ENCODE peak calls at places on chromosomes 16 and 17, in seven cellular contexts. A is fibroblast of the aortic adventitia; N is effector memory CD4-positive, alpha-beta T cell; H is cardiac muscle cell; P is psoas muscle; O is adipocyte; M is skeletal muscle cell. B is an unnamed sample.

GRCh38 chr16:49690778-49691177 is 165.1 kb downstream of the ZNF423 start:
- DNase-seq in N (no peak), O (no peak), M (no peak), P (no peak), A (no peak), H (no peak), B (no peak)

GRCh38 chr16:86075839-86076440 is 177.0 kb downstream of the IRF8 start:
- DNase-seq in M (no peak), H (no peak), N (no peak), P (no peak), A (no peak), O (no peak), B (no peak)

GRCh38 chr17:77634710-77635109 is 323.8 kb upstream of the TNRC6C start:
- DNase-seq in P (no peak), O (no peak), H (no peak), A (no peak), M (no peak), N (no peak), B (no peak)

GRCh38 chr16:75192606-75193264 is 14.2 kb downstream of the CTRB2 start:
- DNase-seq in P (no peak), M (no peak), N (no peak), A (no peak), H (no peak), O (no peak), B (no peak)

GRCh38 chr16:899678-900060 is 71.1 kb downstream of the LMF1 start:
- DNase-seq in M (no peak), A (no peak), H (no peak), O (no peak), P (peak; percentile 10), N (no peak), B (no peak)

GRCh38 chr16:3577302-3577752 is at the start of gene NLRC3:
- DNase-seq in O (no peak), P (no peak), A (no peak), N (peak; percentile 24), H (no peak), M (no peak), B (no peak)

GRCh38 chr17:4152471-4152870 is 9.5 kb downstream of the CYB5D2 start:
- DNase-seq in H (no peak), M (no peak), O (peak; percentile 45), A (no peak), N (no peak), P (no peak), B (peak; percentile 61)

GRCh38 chr16:84421938-84422220 is 53.5 kb downstream of the ATP2C2 start:
- DNase-seq in A (no peak), H (no peak), M (no peak), O (no peak), N (no peak), P (no peak), B (no peak)

GRCh38 chr16:85187886-85188285 is 75.6 kb upstream of the CIBAR2 start:
- DNase-seq in N (no peak), P (no peak), H (no peak), M (no peak), A (no peak), O (no peak), B (no peak)

GRCh38 chr16:66382171-66382965 is 15.9 kb downstream of the CDH5 start:
- DNase-seq in P (no peak), M (no peak), O (peak; percentile 25), N (no peak), A (peak; percentile 78), H (peak; percentile 63), B (no peak)

GRCh38 chr16:27067138-27067537 is 411 bp downstream of the C16orf82 start:
- DNase-seq in N (no peak), P (no peak), A (no peak), O (no peak), M (no peak), H (no peak), B (peak; percentile 9)

GRCh38 chr16:47725188-47725695 is 264.1 kb downstream of the PHKB start:
- DNase-seq in H (no peak), O (no peak), N (no peak), P (no peak), M (no peak), A (no peak), B (no peak)

GRCh38 chr16:47726031-47726675 is 265.0 kb downstream of the PHKB start:
- DNase-seq in M (peak; percentile 9), A (no peak), N (no peak), H (peak; percentile 64), P (no peak), O (no peak), B (no peak)

GRCh38 chr16:47727131-47727530 is 266.0 kb downstream of the PHKB start:
- DNase-seq in N (no peak), M (no peak), O (no peak), A (no peak), H (no peak), P (no peak), B (no peak)

GRCh38 chr16:47729701-47730100 is 268.6 kb downstream of the PHKB start:
- DNase-seq in A (no peak), O (no peak), P (no peak), N (no peak), H (no peak), M (no peak), B (no peak)

DNA sequence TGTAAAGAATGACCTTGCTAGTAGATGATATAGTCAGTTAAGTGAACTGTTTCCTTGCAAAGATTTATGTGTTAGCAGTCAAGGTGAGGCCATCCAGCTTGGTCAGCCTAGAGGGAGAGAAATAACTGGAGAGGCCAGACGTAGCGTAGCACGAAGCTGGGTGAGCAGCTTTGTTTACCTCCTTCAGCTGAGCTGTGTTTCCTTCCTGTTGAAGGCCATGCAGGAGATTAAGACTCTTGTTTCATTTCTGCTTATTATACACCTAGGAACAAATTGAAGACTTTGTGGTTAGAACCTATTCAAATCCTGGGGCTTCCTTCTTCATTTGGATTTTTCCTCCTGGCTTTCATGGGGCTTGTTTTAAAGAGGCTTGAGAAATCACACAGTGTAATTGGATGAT is 267.1 kb downstream of the PHKB start:
- DNase-seq in O (no peak), P (no peak), H (no peak), A (no peak), M (no peak), N (no peak), B (no peak)
- H3K4me3 ChIP-seq in O (no peak overlapping the region), P (no peak overlapping the region), H (no peak overlapping the region), A (no peak overlapping the region), M (no peak overlapping the region), N (no peak overlapping the region), B (no peak overlapping the region)

GRCh38 chr17:10550014-10550413 is 556 bp upstream of the MYH2 start:
- DNase-seq in M (no peak), H (no peak), A (no peak), P (no peak), O (no peak), N (no peak), B (no peak)

GRCh38 chr17:10547351-10547750 is 2.1 kb downstream of the MYH2 start:
- DNase-seq in P (no peak), A (no peak), O (no peak), M (no peak), H (no peak), N (no peak), B (no peak)

GRCh38 chr17:10549108-10549842 is at the start of gene MYH2:
- DNase-seq in P (no peak), A (no peak), M (no peak), N (no peak), H (no peak), O (no peak), B (no peak)
- H3K4me3 ChIP-seq in P (peak within 1 kb of the TSS; percentile 58), A (no peak within 1 kb of the TSS), M (no peak within 1 kb of the TSS), N (no peak within 1 kb of the TSS), H (no peak within 1 kb of the TSS), O (no peak within 1 kb of the TSS), B (no peak within 1 kb of the TSS)

GRCh38 chr17:42795465-42795864 is 3.0 kb downstream of the COA3 start:
- DNase-seq in H (no peak), O (no peak), M (no peak), P (no peak), N (no peak), A (no peak), B (no peak)

GRCh38 chr17:42795061-42795460 is 3.4 kb downstream of the COA3 start:
- DNase-seq in M (no peak), O (no peak), H (no peak), A (no peak), P (no peak), N (no peak), B (no peak)

GRCh38 chr17:42798011-42798382 is 507 bp downstream of the COA3 start:
- DNase-seq in N (no peak), H (no peak), A (no peak), O (no peak), P (no peak), M (no peak), B (no peak)

GRCh38 chr17:42797067-42798007 is 1.2 kb downstream of the COA3 start:
- DNase-seq in N (no peak), A (no peak), P (no peak), O (no peak), M (no peak), H (no peak), B (no peak)

DNA sequence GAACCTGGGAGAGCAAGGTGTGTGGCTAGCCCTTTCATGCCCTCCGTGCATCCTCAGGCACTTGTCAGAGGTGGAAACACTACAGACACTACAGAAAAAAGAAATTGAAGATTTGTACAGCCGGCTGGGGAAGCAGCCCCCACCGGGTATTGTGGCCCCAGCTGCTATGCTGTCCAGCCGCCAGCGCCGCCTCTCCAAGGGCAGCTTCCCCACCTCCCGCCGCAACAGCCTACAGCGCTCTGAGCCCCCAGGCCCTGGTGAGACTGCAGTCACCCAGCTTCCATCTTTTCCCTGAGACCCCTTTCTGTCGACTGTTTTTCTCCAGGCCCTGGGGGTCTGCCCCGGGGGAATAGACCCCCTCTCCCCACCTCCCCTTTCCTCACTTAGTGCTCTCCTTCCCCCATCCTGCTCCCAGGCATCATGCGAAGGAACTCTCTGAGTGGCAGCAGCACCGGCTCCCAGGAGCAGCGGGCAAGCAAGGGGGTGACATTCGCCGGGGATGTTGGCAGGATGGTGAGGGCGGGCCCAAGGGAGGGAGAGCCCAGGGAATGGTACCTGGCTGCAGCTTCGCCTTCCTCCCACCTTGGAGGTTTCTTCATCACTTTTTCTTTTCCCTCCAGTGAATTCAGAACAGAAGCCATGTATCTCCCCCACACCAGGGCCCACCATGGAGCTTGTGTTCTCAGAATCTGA is 2.3 kb downstream of the COA3 start:
- DNase-seq in H (no peak), P (no peak), N (no peak), O (no peak), A (no peak), M (no peak), B (no peak)
- H3K4me3 ChIP-seq in H (no peak overlapping the region), P (no peak overlapping the region), N (no peak overlapping the region), O (no peak overlapping the region), A (no peak overlapping the region), M (no peak overlapping the region), B (no peak overlapping the region)

GRCh38 chr17:12037970-12038369 is 17.3 kb downstream of the MAP2K4 start:
- DNase-seq in O (no peak), A (no peak), M (no peak), H (no peak), N (no peak), P (no peak), B (no peak)
- H3K4me3 ChIP-seq in O (no peak overlapping the region), A (no peak overlapping the region), M (no peak overlapping the region), H (no peak overlapping the region), N (no peak overlapping the region), P (no peak overlapping the region), B (no peak overlapping the region)

GRCh38 chr16:23840310-23840709 is 4.5 kb downstream of the PRKCB start:
- DNase-seq in H (no peak), A (no peak), N (no peak), P (no peak), M (no peak), O (no peak), B (no peak)
- H3K4me3 ChIP-seq in H (no peak overlapping the region), A (no peak overlapping the region), N (no peak overlapping the region), P (no peak overlapping the region), M (no peak overlapping the region), O (no peak overlapping the region), B (no peak overlapping the region)

B was measured in foreskin fibroblast.